ENCODE peak calls at places on chromosomes 13 and 19, in six cellular contexts. H, W, S, Q, A and X are unnamed samples.

GRCh38 chr13:99307247-99307646 is at the start of gene GPR183:
- DNase-seq in H (no peak), W (no peak), S (no peak), Q (no peak), A (no peak), X (no peak)

GRCh38 chr19:2982983-2983350 is 5.6 kb downstream of the TLE6 start:
- DNase-seq in H (peak), W (no peak), S (no peak), Q (no peak), A (peak), X (peak)

GRCh38 chr13:75345191-75345590 is 136.8 kb downstream of the TBC1D4 start:
- DNase-seq in H (no peak), W (no peak), S (no peak), Q (no peak), A (peak), X (no peak)

GRCh38 chr19:14089662-14090508 is 666 bp downstream of the SAMD1 start:
- DNase-seq in H (no peak), W (peak), S (peak), Q (peak), A (peak), X (no peak)

GRCh38 chr19:4456843-4457653 is 546 bp downstream of the UBXN6 start:
- DNase-seq in H (no peak), W (no peak), S (peak), Q (peak), A (peak), X (peak)

GRCh38 chr13:35388456-35388855 is 88.0 kb downstream of the MAB21L1 start:
- DNase-seq in H (no peak), W (no peak), S (no peak), Q (no peak), A (no peak), X (no peak)

GRCh38 chr19:19106061-19106551 is 32.2 kb downstream of the TMEM161A start:
- DNase-seq in H (no peak), W (no peak), S (no peak), Q (no peak), A (peak), X (peak)

GRCh38 chr13:51125495-51126226 is 14.6 kb upstream of the C13orf42 start:
- DNase-seq in H (peak), W (peak), S (no peak), Q (peak), A (peak), X (peak)

GRCh38 chr19:1408300-1409203 is 1.2 kb downstream of the DAZAP1 start:
- DNase-seq in H (no peak), W (no peak), S (peak), Q (peak), A (peak), X (no peak)

GRCh38 chr13:27171244-27171829 is at the start of gene USP12:
- DNase-seq in H (no peak), W (no peak), S (peak), Q (peak), A (no peak), X (no peak)

GRCh38 chr13:109383683-109384082 is 402.7 kb downstream of the IRS2 start:
- DNase-seq in H (no peak), W (peak), S (no peak), Q (no peak), A (peak), X (no peak)

GRCh38 chr13:39840201-39840600 is 184.7 kb downstream of the COG6 start:
- DNase-seq in H (no peak), W (no peak), S (no peak), Q (no peak), A (no peak), X (no peak)

GRCh38 chr19:36771275-36772231 is 1.1 kb downstream of the ZNF850 start:
- DNase-seq in H (peak), W (peak), S (no peak), Q (peak), A (peak), X (no peak)